ENCODE peak calls at places on chromosomes 2 and 18, in seven cellular contexts. F is sigmoid colon, E is HCT116, B is stomach, A is spleen, V is endothelial cell of umbilical vein, Q is Panc1. Y is an unnamed sample. For H3K9me3, the result is how much of the 10 kb centered on the place peaks cover.

GRCh38 chr2:182426082-182426914 is 538 bp downstream of the PDE1A start:
- DNase-seq in E (no peak), A (no peak), V (no peak), Q (no peak), F (no peak), B (no peak), Y (no peak)

GRCh38 chr2:74902281-74902860 is 56.1 kb upstream of the POLE4 start:
- DNase-seq in F (no peak), Q (no peak), V (no peak), E (no peak), A (no peak), B (no peak), Y (peak)

GRCh38 chr2:3435440-3435839 is 55.9 kb downstream of the TRAPPC12 start:
- DNase-seq in F (no peak), V (no peak), Q (no peak), B (no peak), E (no peak), A (no peak), Y (peak)

GRCh38 chr2:179558010-179558911 is 293.6 kb upstream of the SESTD1 start:
- DNase-seq in F (no peak), V (no peak), E (no peak), Q (no peak), B (no peak), A (no peak), Y (no peak)

GRCh38 chr2:191656389-191656788 is 21.5 kb upstream of the NABP1 start:
- DNase-seq in F (no peak), Q (no peak), B (no peak), V (no peak), E (no peak), A (no peak), Y (no peak)

GRCh38 chr2:141611981-141612380 is 518.8 kb downstream of the LRP1B start:
- DNase-seq in V (peak), E (no peak), B (no peak), Q (no peak), A (no peak), F (no peak), Y (no peak)

GRCh38 chr2:12448846-12449480 is 267.8 kb upstream of the TRIB2 start:
- DNase-seq in V (no peak), E (no peak), F (no peak), A (no peak), Q (no peak), B (no peak), Y (no peak)

GRCh38 chr18:75161629-75162028 is 47.3 kb downstream of the PTGR3 start:
- DNase-seq in V (peak), Q (peak), F (no peak), E (peak), A (no peak), B (peak), Y (no peak)

GRCh38 chr2:160281213-160281612 is 81.1 kb upstream of the ITGB6 start:
- DNase-seq in V (no peak), E (no peak), Q (no peak), A (no peak), F (no peak), B (no peak), Y (no peak)

GRCh38 chr2:84481702-84482101 is 22.6 kb upstream of the SUCLG1 start:
- DNase-seq in E (no peak), V (no peak), B (no peak), Q (no peak), A (no peak), F (no peak), Y (no peak)

GRCh38 chr2:100056478-100056877 is 85.9 kb downstream of the AFF3 start:
- DNase-seq in F (no peak), V (no peak), A (no peak), Q (no peak), E (no peak), B (no peak), Y (no peak)

GRCh38 chr18:79047556-79048244 is 21.5 kb upstream of the ATP9B start:
- DNase-seq in E (no peak), V (no peak), Q (no peak), B (no peak), F (no peak), A (no peak), Y (no peak)

GRCh38 chr2:46831037-46831868 is 84.4 kb downstream of the MCFD2 start:
- DNase-seq in B (no peak), Q (no peak), F (no peak), V (no peak), A (no peak), E (no peak), Y (no peak)

GRCh38 chr2:236939751-236940229 is 145.9 kb upstream of the COPS8 start:
- DNase-seq in B (no peak), Q (no peak), V (peak), F (no peak), E (no peak), A (peak), Y (peak)

GRCh38 chr2:123073956-123074355 is 951.1 kb upstream of the CNTNAP5 start:
- DNase-seq in Q (no peak), B (no peak), F (no peak), E (no peak), A (no peak), V (no peak), Y (no peak)

GRCh38 chr2:217277646-217278048 is 417.8 kb upstream of the TNP1 start:
- DNase-seq in F (peak), E (no peak), B (no peak), V (peak), A (peak), Q (no peak), Y (no peak)

GRCh38 chr2:75173746-75174145 is 25.6 kb downstream of the TACR1 start:
- DNase-seq in V (no peak), F (no peak), A (no peak), E (no peak), Q (no peak), B (no peak), Y (no peak)

GRCh38 chr18:50656841-50657470 is 97.1 kb downstream of the MAPK4 start:
- DNase-seq in F (no peak), E (no peak), V (no peak), B (no peak), Q (no peak), A (no peak), Y (no peak)

GRCh38 chr18:50658601-50659000 is 98.7 kb downstream of the MAPK4 start:
- DNase-seq in Q (no peak), B (no peak), F (no peak), A (no peak), V (no peak), E (no peak), Y (no peak)

GRCh38 chr18:50662177-50662576 is 102.3 kb downstream of the MAPK4 start:
- DNase-seq in Q (no peak), A (no peak), F (no peak), V (no peak), B (no peak), E (peak), Y (no peak)

GRCh38 chr18:50661013-50661412 is 101.1 kb downstream of the MAPK4 start:
- DNase-seq in E (no peak), Q (no peak), V (no peak), B (no peak), F (no peak), A (no peak), Y (no peak)

DNA sequence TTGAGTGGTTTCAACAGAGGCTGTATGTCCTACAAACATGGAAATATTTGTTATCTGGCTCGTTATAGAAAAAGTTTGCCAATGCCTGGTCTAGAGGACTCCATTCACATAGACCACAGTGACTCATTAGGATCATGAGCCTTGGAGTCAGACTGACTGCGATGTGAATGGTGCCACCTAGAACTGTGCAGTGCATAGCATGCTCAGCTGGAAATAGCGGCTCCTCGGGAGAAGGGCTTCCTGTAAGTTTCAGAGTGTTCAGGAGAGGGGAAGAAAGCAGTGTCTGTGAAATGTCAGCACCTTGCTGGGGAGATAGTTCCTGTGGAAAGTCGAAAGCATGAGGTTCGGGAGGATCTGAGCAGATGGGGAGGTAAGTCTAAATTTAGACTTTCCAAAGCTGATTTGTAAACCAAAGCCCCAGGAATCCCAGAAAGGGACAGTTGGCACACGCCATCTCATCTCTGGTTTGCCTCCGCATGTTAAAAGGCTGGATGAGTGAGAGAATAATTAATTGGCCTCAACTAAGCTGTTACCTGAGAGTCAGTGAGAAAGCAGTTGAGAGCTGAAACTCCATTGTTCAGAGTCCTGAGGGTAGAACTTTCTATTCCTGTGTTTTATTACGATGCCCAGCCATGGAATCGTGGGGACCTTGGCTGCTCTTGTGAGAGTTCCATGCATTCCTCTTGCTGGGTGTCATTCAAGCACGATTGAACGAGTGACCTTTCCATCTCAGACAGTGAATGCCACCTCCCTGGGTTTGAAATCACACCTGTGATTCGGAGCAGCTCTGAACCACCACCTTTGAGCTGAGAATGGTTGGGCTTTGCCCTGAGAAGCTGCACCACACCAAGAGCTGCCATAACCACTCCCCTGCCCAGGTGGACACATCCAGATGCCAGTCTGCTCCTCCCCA is 99.5 kb downstream of the MAPK4 start:
- DNase-seq in F (peak), B (no peak), A (no peak), Q (no peak), E (peak), V (no peak), Y (no peak)
- TF ChIP-seq CTCF in F (no peak), B (no peak), A (no peak), Q (no peak), E (peak), V (no peak), Y (no peak)

DNA sequence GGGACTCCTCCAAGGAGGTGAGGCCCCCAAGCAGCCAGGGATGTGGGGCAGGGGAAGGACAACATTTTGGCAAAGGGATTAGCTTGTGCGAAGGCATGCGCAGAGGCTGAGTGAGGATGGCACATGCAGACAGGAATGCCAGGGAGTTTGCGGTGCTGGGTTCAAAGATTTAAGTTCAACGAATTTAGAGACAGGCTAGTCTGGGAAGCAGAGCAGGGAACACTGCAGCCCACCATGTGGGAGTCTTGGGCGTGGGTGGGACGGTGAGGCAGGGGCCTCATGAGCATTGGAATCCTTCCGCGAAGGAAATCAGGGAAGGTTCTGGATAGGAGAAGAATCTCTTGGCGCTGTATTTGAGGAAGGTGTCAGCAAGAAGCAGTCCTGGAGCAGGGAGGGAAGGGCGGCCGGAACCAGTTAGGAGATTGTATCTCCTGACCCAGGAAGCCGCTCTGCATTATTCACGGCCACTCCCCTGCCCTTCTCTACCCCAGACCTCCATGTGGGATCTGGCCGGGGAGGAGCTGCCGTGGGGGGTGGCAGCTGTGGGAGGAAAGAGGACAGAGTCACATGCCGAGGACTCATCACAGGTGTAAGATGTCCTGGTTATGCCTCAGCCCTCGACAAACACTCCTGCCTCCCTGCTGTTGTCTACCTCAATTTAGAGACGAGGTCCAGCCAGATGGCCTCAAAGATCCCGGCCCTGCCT is 123.6 kb upstream of the SMAD2 start:
- DNase-seq in B (no peak), F (no peak), V (no peak), E (no peak), A (peak), Q (no peak), Y (no peak)
- TF ChIP-seq POLR2AphosphoS5 in B (no peak), F (no peak), V (no peak), E (no peak), A (no peak), Q (no peak), Y (peak)

DNA sequence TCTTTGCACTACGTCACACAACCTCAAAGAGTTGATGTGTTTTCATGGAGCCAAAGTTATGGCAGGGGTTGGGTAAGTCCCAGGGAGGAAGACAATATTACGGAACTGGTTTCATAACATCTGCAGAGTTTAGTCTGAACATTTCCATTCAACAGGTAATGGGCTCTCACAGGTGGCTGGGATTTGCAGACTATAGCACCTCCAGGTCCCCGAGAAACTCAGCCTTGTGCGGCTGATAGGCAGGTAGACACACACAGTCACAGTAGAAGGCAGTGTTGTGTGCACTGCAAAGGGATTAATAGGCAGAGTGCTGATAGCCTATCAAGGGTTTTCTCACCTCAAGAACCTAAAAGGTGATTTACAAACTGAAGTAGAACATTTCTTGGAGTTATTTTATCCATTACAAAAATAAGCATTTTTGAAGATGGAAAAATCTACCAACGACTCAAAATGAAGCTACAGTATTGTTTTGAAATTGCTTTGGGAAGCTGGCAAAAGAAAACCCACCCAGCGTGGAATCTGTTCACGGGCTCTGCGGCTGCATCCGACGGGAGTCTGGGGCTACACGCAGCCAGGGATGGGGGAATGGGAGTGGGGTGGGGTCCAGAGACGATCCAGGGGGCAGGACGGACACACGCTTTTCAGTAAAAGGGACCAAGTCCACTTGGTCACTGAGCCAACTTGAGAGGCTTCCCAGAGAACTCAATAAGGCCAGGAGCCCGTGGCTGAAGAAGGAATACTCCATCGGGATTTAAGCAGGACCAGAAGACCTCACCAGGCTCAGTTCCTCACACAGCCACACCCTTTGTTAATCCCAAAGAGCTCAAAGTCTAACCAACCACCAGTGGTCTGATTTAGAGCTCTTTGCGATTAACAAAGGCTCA is 82.9 kb downstream of the CHRNA1 start:
- DNase-seq in V (no peak), B (no peak), F (peak), E (no peak), A (peak), Q (no peak), Y (no peak)
- H3K9me3 ChIP-seq in V (under half), B (under half), F (under half), E (under half), A (under half), Q (under half), Y (under half)

DNA sequence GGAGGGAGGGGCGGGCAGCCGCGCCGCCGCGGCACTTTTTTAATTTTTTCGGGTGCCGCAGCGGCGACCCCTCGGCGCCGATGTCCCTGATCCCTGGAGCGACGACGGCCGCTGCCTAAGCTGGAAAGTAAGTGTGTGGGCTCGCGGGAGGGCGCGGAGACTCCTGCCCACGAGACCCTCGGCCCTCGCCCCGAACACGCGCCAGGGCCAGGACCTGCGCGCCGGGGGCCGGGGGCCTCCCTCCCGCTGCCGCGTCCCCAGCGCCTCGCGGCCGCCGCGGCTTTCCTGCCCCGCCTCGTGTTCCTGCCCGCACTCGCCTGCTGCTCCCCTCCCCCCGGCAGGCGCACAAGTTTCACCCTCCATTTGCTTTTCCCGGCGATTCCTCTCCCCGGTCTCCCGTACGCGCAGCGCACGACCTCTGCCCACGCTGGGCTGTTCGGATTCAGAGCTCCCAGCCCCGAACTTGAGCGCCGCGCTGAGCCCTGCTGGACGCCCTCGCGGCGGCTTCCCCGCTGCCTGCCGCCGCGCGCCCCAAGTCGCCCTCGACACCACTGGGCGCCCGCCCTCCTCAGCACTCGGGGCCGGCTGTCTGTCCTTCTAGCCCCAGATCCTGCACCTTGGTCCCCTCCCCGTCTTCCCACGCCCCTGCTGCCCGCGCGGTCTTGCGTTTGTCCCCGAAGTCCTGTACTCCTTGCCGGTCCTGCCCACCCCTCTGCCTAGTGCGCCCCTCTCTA is 507 bp downstream of the PKP4 start:
- DNase-seq in A (peak), Q (no peak), F (peak), E (no peak), V (no peak), B (peak), Y (no peak)
- TF ChIP-seq CTCF in A (peak), Q (no peak), F (no peak), E (no peak), V (no peak), B (no peak), Y (no peak)

GRCh38 chr2:203440671-203441070 is 94.4 kb downstream of the RAPH1 start:
- DNase-seq in F (no peak), V (no peak), E (no peak), B (no peak), Q (no peak), A (no peak), Y (no peak)

GRCh38 chr2:203437516-203437915 is 97.6 kb downstream of the RAPH1 start:
- DNase-seq in B (no peak), Q (no peak), E (no peak), F (no peak), A (no peak), V (no peak), Y (no peak)

GRCh38 chr2:203438528-203438927 is 96.6 kb downstream of the RAPH1 start:
- DNase-seq in F (no peak), V (no peak), Q (no peak), E (no peak), A (no peak), B (no peak), Y (no peak)

GRCh38 chr2:203432811-203433210 is 102.3 kb downstream of the RAPH1 start:
- DNase-seq in A (no peak), Q (no peak), V (no peak), E (no peak), F (no peak), B (no peak), Y (no peak)

DNA sequence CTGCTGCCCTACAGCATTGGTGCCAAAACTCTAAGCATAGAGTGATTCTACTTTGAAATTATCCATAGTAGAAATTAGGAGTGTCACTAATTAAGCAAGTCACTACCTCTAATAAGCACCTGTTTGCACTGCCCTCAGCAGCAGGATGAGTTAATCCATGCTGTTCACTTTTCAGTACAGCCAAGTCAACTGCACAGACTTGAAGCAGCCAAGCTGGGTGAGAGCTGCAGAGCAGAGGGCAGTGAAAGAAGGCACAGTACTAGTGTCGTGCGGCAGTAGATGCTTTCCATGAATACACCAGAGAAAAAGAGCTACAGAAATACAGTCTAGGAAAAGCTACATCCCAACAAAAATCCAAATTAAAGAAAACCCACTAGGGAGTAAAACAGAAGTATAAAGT is 98.6 kb downstream of the RAPH1 start:
- DNase-seq in Q (no peak), B (no peak), V (no peak), F (no peak), A (no peak), E (no peak), Y (no peak)
- TF ChIP-seq POLR2AphosphoS5 in Q (no peak), B (no peak), V (no peak), F (no peak), A (no peak), E (no peak), Y (no peak)

Y was measured in vagina.